ENCODE peak calls at places on chromosomes 12 and 14, in nine cellular contexts. O is uterus, B is dorsolateral prefrontal cortex, N is NB4, S is right lobe of liver, X is cardiac fibroblast, K is choroid plexus epithelial cell, T is foreskin fibroblast, E is fibroblast of the aortic adventitia. W is an unnamed sample.

GRCh38 chr14:93950948-93951668 is 24.0 kb downstream of the FAM181A start:
- DNase-seq in O (no peak), B (no peak), N (no peak), S (no peak), X (peak), K (peak), T (no peak), E (no peak), W (no peak)

GRCh38 chr12:123396954-123397353 is 13.0 kb downstream of the KMT5A start:
- DNase-seq in O (no peak), B (peak), N (no peak), S (no peak), X (no peak), K (no peak), T (no peak), E (no peak), W (no peak)

GRCh38 chr12:108190529-108190928 is 61.4 kb downstream of the WSCD2 start:
- DNase-seq in O (peak), B (no peak), N (no peak), S (no peak), X (no peak), K (no peak), T (no peak), E (no peak), W (no peak)

GRCh38 chr12:102095677-102096263 is 24.1 kb downstream of the NUP37 start:
- DNase-seq in O (no peak), B (no peak), N (peak), S (no peak), X (peak), K (peak), T (peak), E (peak), W (peak)

GRCh38 chr14:67461341-67461985 is 27.1 kb downstream of the TMEM229B start:
- DNase-seq in O (no peak), B (no peak), N (no peak), S (no peak), X (peak), K (peak), T (peak), E (peak), W (no peak)

GRCh38 chr14:24331731-24332093 is 3.2 kb downstream of the ADCY4 start:
- DNase-seq in O (no peak), B (no peak), N (peak), S (no peak), X (no peak), K (no peak), T (no peak), E (no peak), W (no peak)

GRCh38 chr14:51539571-51540037 is 112.1 kb upstream of the FRMD6 start:
- DNase-seq in O (no peak), B (no peak), N (no peak), S (no peak), X (peak), K (peak), T (peak), E (peak), W (peak)

GRCh38 chr12:103799504-103800251 is 41.4 kb downstream of the NT5DC3 start:
- DNase-seq in O (peak), B (no peak), N (peak), S (no peak), X (peak), K (peak), T (no peak), E (peak), W (peak)

GRCh38 chr14:20631023-20631820 is 10.3 kb downstream of the OR6S1 start:
- DNase-seq in O (peak), B (no peak), N (peak), S (no peak), X (peak), K (peak), T (no peak), E (peak), W (peak)

GRCh38 chr14:100850841-100851585 is 25.1 kb downstream of the MEG3 start:
- DNase-seq in O (peak), B (no peak), N (peak), S (peak), X (peak), K (peak), T (no peak), E (no peak), W (no peak)

GRCh38 chr14:81829447-81829846 is 295.8 kb upstream of the SEL1L start:
- DNase-seq in O (no peak), B (no peak), N (no peak), S (no peak), X (no peak), K (no peak), T (no peak), E (no peak), W (no peak)

DNA sequence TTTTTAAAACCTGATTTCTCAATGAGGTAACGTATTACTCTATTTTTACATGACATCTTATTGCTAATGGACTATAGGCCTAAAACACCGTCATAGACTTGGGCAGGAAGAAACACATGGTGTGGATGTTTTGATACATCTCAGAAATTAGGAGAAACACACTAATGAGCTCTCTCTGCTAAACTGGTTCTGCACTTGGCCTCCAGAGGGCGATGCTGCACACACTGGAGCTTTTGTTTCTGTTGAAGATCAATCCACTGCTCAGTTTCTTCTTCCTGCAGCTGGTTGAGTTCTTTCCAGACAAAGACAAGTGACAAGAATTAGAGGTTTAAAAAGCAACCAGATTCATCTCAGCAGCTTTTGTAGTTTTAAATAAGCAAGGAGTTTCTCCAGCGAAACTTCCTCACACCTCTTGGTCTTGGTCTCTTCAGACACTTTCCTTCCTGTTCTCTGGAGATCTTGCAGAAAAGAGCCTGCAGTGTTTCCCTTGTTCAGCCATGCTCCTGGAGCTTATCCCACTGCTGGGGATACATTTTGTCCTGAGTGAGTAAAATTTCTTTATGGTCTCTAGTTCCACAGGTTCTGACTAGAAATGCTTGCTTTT is 178.5 kb upstream of the OR4E1 start:
- DNase-seq in O (no peak), B (no peak), N (peak), S (no peak), X (peak), K (peak), T (no peak), E (peak), W (no peak)
- TF ChIP-seq CTCF in O (no peak), B (peak), N (peak), S (peak), X (peak), K (peak), T (peak), E (peak), W (peak)

GRCh38 chr14:86865934-86866333 is 1127.0 kb downstream of the GALC start:
- DNase-seq in O (no peak), B (no peak), N (no peak), S (no peak), X (no peak), K (peak), T (no peak), E (no peak), W (no peak)
- TF ChIP-seq CTCF in O (no peak), B (no peak), N (no peak), S (no peak), X (no peak), K (peak), T (no peak), E (peak), W (no peak)

DNA sequence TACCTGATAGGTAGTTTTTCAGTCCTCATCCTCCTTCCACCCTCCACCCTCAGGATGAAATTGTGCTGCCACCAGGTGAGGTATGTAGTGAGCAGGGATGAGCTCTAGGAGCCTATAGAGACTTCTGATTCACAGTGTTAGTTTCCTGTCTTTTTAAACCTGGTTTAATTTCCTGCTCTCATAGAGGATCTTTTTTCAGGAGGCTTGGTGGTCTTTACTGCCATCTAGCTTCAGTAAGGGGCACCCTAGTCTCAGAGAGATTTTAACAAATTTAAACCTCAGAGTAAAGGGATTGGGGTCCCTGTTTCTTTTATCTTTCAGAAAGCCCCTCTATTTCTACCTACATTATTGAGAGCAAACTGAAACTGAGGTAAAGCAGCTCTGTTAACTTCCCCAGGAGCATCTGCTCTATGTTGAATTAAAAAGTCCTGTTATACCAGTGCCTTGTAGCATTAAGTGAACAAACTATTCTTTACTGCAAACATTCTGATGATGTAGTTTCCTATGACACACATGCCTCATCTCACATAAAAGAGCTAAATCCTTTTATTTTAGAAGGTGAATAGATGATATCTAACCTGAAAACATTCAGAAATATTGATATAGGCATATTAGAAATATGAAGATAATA is 172.2 kb upstream of the DDHD1 start:
- DNase-seq in O (no peak), B (no peak), N (peak), S (no peak), X (no peak), K (peak), T (no peak), E (peak), W (no peak)
- TF ChIP-seq CTCF in O (no peak), B (peak), N (peak), S (no peak), X (peak), K (peak), T (peak), E (peak), W (peak)

GRCh38 chr12:118436002-118436724 is 59.8 kb downstream of the SUDS3 start:
- DNase-seq in O (no peak), B (no peak), N (peak), S (no peak), X (peak), K (no peak), T (no peak), E (no peak), W (no peak)
- TF ChIP-seq CTCF in O (no peak), B (peak), N (peak), S (no peak), X (peak), K (peak), T (peak), E (no peak), W (no peak)

DNA sequence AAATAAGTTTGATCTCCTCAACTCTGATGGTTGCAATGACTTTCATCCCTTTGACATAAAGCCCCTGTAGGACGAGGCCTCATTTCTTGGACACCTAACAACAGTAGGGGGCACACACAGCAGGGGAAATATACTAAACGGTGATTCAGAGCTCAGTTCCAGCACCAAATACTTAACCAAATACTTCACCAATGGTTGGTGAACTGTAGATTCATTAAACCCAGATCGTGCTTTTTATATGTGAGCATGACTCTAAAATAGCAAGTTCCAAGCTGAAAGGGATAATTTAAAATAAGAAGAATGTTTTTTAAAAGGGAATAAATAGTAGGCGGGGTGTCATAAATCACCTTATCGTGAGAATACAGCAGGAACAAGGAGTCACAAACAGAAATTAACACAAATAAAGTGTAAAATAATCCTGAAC is 53.2 kb downstream of the ATG2B start:
- DNase-seq in O (no peak), B (no peak), N (no peak), S (no peak), X (no peak), K (peak), T (no peak), E (no peak), W (peak)
- TF ChIP-seq CTCF in O (no peak), B (no peak), N (no peak), S (no peak), X (no peak), K (no peak), T (no peak), E (no peak), W (no peak)

GRCh38 chr14:90060312-90060964 is 1.4 kb upstream of the KCNK13 start:
- DNase-seq in O (no peak), B (peak), N (peak), S (peak), X (peak), K (peak), T (peak), E (peak), W (peak)
- TF ChIP-seq CTCF in O (no peak), B (peak), N (peak), S (peak), X (peak), K (peak), T (peak), E (peak), W (peak)

W was measured in fibroblast of lung.